ENCODE peak calls at places on chromosomes 3 and 15, in four cellular contexts. V is lower lobe of right lung, H is stomach, C is AG04450. J is an unnamed sample.

GRCh38 chr3:153209596-153209995 is 47.6 kb downstream of the RAP2B start:
- DNase-seq in V (peak), H (no peak), C (no peak), J (peak)

GRCh38 chr3:189766416-189766815 is 135.2 kb downstream of the TP63 start:
- DNase-seq in H (no peak), C (no peak), V (no peak), J (peak)

GRCh38 chr3:171494457-171495109 is 34.4 kb upstream of the TNIK start:
- DNase-seq in C (no peak), H (no peak), V (no peak), J (no peak)

GRCh38 chr3:45612918-45613602 is 18.5 kb downstream of the LIMD1 start:
- DNase-seq in H (no peak), V (no peak), C (no peak), J (no peak)

GRCh38 chr15:85463976-85464375 is 83.6 kb downstream of the AKAP13 start:
- DNase-seq in H (no peak), V (no peak), C (no peak), J (no peak)

GRCh38 chr3:57793737-57794187 is 37.7 kb downstream of the SLMAP start:
- DNase-seq in V (no peak), H (no peak), C (no peak), J (no peak)

GRCh38 chr15:40347559-40348470 is 3.0 kb upstream of the PHGR1 start:
- DNase-seq in H (peak), V (peak), C (no peak), J (no peak)

GRCh38 chr15:41506796-41507341 is 6.8 kb downstream of the LTK start:
- DNase-seq in H (no peak), V (no peak), C (no peak), J (no peak)

GRCh38 chr3:126347543-126348161 is 9.6 kb downstream of the KLF15 start:
- DNase-seq in V (peak), C (no peak), H (peak), J (no peak)

GRCh38 chr3:82376883-82377282 is 615.4 kb upstream of the GBE1 start:
- DNase-seq in H (no peak), C (no peak), V (no peak), J (no peak)

GRCh38 chr15:100638177-100638730 is 35.9 kb downstream of the ASB7 start:
- DNase-seq in H (no peak), V (no peak), C (no peak), J (no peak)

GRCh38 chr15:100635406-100636071 is 33.1 kb downstream of the ASB7 start:
- DNase-seq in V (no peak), C (no peak), H (no peak), J (peak)

GRCh38 chr15:100631831-100632230 is 29.4 kb downstream of the ASB7 start:
- DNase-seq in V (no peak), H (no peak), C (no peak), J (no peak)

GRCh38 chr15:100628746-100629145 is 26.4 kb downstream of the ASB7 start:
- DNase-seq in C (no peak), V (no peak), H (no peak), J (no peak)

GRCh38 chr15:100633763-100634075 is 31.3 kb downstream of the ASB7 start:
- DNase-seq in V (no peak), C (no peak), H (no peak), J (no peak)
- H3K27ac ChIP-seq in V (no peak), C (no peak), H (no peak), J (no peak)

DNA sequence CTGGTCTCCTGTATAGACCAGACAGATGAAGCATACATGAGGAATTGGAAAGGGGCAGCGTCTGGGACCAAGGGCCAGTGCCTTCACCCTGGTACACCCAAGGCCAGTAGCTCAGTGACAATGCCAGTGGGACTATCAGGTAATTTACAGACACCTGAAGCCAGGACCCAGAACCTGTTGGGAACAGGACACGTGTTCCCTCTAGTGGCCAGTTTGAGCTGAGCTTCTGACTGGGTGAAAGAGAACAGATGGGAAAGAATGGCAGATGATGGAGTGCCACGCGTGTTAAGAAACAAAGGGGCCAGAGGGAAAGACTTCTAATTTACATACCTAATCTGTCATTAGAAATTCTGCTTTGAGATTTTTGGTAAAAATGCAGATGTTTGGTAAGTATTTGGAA is 5.1 kb upstream of the SLC25A38 start:
- DNase-seq in V (no peak), H (peak), C (no peak), J (peak)
- TF ChIP-seq CTCF in V (peak), H (no peak), C (peak), J (peak)

GRCh38 chr3:156298014-156298413 is 177.6 kb downstream of the KCNAB1 start:
- DNase-seq in C (no peak), H (no peak), V (no peak), J (no peak)

GRCh38 chr3:156299569-156299968 is 179.2 kb downstream of the KCNAB1 start:
- DNase-seq in V (no peak), C (no peak), H (no peak), J (no peak)

GRCh38 chr3:156298938-156299337 is 178.6 kb downstream of the KCNAB1 start:
- DNase-seq in C (no peak), V (peak), H (peak), J (no peak)

GRCh38 chr3:156300373-156300772 is 180.0 kb downstream of the KCNAB1 start:
- DNase-seq in V (no peak), C (no peak), H (no peak), J (no peak)

GRCh38 chr3:156297582-156297981 is 177.2 kb downstream of the KCNAB1 start:
- DNase-seq in H (no peak), V (no peak), C (no peak), J (no peak)
- H3K27ac ChIP-seq in H (no peak), V (no peak), C (no peak), J (no peak)

GRCh38 chr15:89494941-89495637 is 1.3 kb downstream of the RHCG start:
- DNase-seq in V (no peak), C (no peak), H (no peak), J (no peak)
- TF ChIP-seq CTCF in V (no peak), C (peak), H (no peak), J (peak)

GRCh38 chr3:134352031-134352671 is 22.1 kb downstream of the AMOTL2 start:
- DNase-seq in V (no peak), C (no peak), H (no peak), J (no peak)

GRCh38 chr3:134353171-134353825 is 20.9 kb downstream of the AMOTL2 start:
- DNase-seq in H (no peak), C (no peak), V (no peak), J (no peak)

GRCh38 chr3:134355416-134355815 is 18.8 kb downstream of the AMOTL2 start:
- DNase-seq in C (no peak), H (no peak), V (no peak), J (no peak)

GRCh38 chr3:134354612-134355275 is 19.5 kb downstream of the AMOTL2 start:
- DNase-seq in C (no peak), V (no peak), H (no peak), J (no peak)

GRCh38 chr3:134353831-134354611 is 20.2 kb downstream of the AMOTL2 start:
- DNase-seq in V (no peak), C (no peak), H (peak), J (no peak)
- H3K27ac ChIP-seq in V (peak), C (peak), H (peak), J (peak)

J was measured in RWPE1.